ENCODE peak calls at places on chromosomes 12 and 14, in eight cellular contexts. S is IMR-90; V is tibial nerve; P is transverse colon; L is prostate gland; B is CD8-positive, alpha-beta memory T cell; I is AG04450; G is pancreas. C is an unnamed sample.

GRCh38 chr14:41743140-41743539 is 136.5 kb downstream of the LRFN5 start:
- DNase-seq in S (no peak), V (no peak), P (no peak), L (no peak), B (no peak), I (no peak), G (no peak), C (no peak)

GRCh38 chr12:64404470-64405446 is 566 bp downstream of the XPOT start:
- DNase-seq in S (peak), V (peak), P (peak), L (peak), B (peak), I (peak), G (peak), C (peak)

GRCh38 chr12:3032770-3033537 is 44.2 kb upstream of the TSPAN9 start:
- DNase-seq in S (no peak), V (no peak), P (no peak), L (no peak), B (no peak), I (no peak), G (peak), C (no peak)

GRCh38 chr12:48027183-48028002 is 23.1 kb upstream of the COL2A1 start:
- DNase-seq in S (no peak), V (no peak), P (no peak), L (no peak), B (no peak), I (no peak), G (no peak), C (no peak)

GRCh38 chr12:46933947-46934346 is 108.2 kb upstream of the SLC38A4 start:
- DNase-seq in S (peak), V (no peak), P (no peak), L (no peak), B (no peak), I (no peak), G (no peak), C (no peak)

GRCh38 chr14:82667006-82667405 is 1133.4 kb upstream of the SEL1L start:
- DNase-seq in S (no peak), V (peak), P (no peak), L (peak), B (no peak), I (no peak), G (no peak), C (no peak)

GRCh38 chr12:106147956-106148355 is 9.2 kb upstream of the NUAK1 start:
- DNase-seq in S (no peak), V (no peak), P (peak), L (peak), B (no peak), I (no peak), G (peak), C (no peak)

GRCh38 chr14:22039938-22040780 is 366.5 kb upstream of the OR4E1 start:
- DNase-seq in S (no peak), V (no peak), P (no peak), L (no peak), B (no peak), I (no peak), G (no peak), C (no peak)

GRCh38 chr12:21451529-21451928 is 14.1 kb downstream of the PYROXD1 start:
- DNase-seq in S (peak), V (no peak), P (no peak), L (no peak), B (no peak), I (no peak), G (no peak), C (no peak)

GRCh38 chr14:101369916-101370592 is 191.2 kb upstream of the DIO3 start:
- DNase-seq in S (no peak), V (no peak), P (no peak), L (no peak), B (no peak), I (no peak), G (no peak), C (no peak)

GRCh38 chr12:47868552-47869031 is 36.2 kb downstream of the VDR start:
- DNase-seq in S (no peak), V (no peak), P (peak), L (no peak), B (no peak), I (no peak), G (no peak), C (peak)

GRCh38 chr12:58470266-58471010 is 449.9 kb downstream of the LRIG3 start:
- DNase-seq in S (no peak), V (no peak), P (no peak), L (no peak), B (no peak), I (no peak), G (no peak), C (no peak)

GRCh38 chr14:58821421-58821820 is 183.7 kb downstream of the DACT1 start:
- DNase-seq in S (no peak), V (no peak), P (no peak), L (no peak), B (no peak), I (no peak), G (no peak), C (no peak)

GRCh38 chr12:90858261-90858660 is 96.7 kb downstream of the CCER1 start:
- DNase-seq in S (peak), V (no peak), P (peak), L (peak), B (no peak), I (no peak), G (peak), C (peak)

GRCh38 chr12:78146365-78146772 is 315.7 kb downstream of the NAV3 start:
- DNase-seq in S (peak), V (no peak), P (no peak), L (no peak), B (no peak), I (peak), G (no peak), C (no peak)

GRCh38 chr12:27014859-27015729 is 910 bp upstream of the TM7SF3 start:
- DNase-seq in S (no peak), V (no peak), P (no peak), L (no peak), B (no peak), I (no peak), G (no peak), C (peak)

GRCh38 chr14:102233081-102233480 is 71.9 kb downstream of the MOK start:
- DNase-seq in S (no peak), V (no peak), P (no peak), L (no peak), B (no peak), I (no peak), G (no peak), C (no peak)

GRCh38 chr12:123559468-123559867 is 24.9 kb upstream of the TMED2 start:
- DNase-seq in S (no peak), V (no peak), P (no peak), L (no peak), B (no peak), I (no peak), G (no peak), C (no peak)

GRCh38 chr14:35337557-35338255 is 45.5 kb downstream of the PSMA6 start:
- DNase-seq in S (no peak), V (no peak), P (no peak), L (no peak), B (no peak), I (no peak), G (no peak), C (no peak)

GRCh38 chr12:114790276-114790675 is 106.3 kb upstream of the TBX3 start:
- DNase-seq in S (no peak), V (no peak), P (no peak), L (no peak), B (no peak), I (no peak), G (no peak), C (no peak)

GRCh38 chr14:22564463-22564862 is 24.6 kb downstream of the DAD1 start:
- DNase-seq in S (no peak), V (no peak), P (no peak), L (no peak), B (no peak), I (no peak), G (no peak), C (no peak)

GRCh38 chr14:77026930-77027537 is 1.5 kb downstream of the IRF2BPL start:
- DNase-seq in S (peak), V (no peak), P (no peak), L (no peak), B (peak), I (no peak), G (peak), C (no peak)

GRCh38 chr12:117486840-117487659 is 125.6 kb upstream of the NOS1 start:
- DNase-seq in S (no peak), V (no peak), P (no peak), L (no peak), B (no peak), I (no peak), G (peak), C (no peak)

GRCh38 chr12:57896437-57897201 is 44.7 kb upstream of the ATP23 start:
- DNase-seq in S (peak), V (peak), P (peak), L (peak), B (no peak), I (peak), G (peak), C (peak)

GRCh38 chr14:51431741-51432140 is 191.7 kb downstream of the TMX1 start:
- DNase-seq in S (no peak), V (no peak), P (no peak), L (no peak), B (no peak), I (no peak), G (no peak), C (no peak)
- H3K4me3 ChIP-seq in S (no peak), V (no peak), P (no peak), L (no peak), B (no peak), I (no peak), G (no peak), C (no peak)

GRCh38 chr14:64724578-64724930 is 20.3 kb downstream of the PLEKHG3 start:
- DNase-seq in S (no peak), V (no peak), P (no peak), L (no peak), B (no peak), I (no peak), G (no peak), C (no peak)

GRCh38 chr14:64722842-64723447 is 18.7 kb downstream of the PLEKHG3 start:
- DNase-seq in S (no peak), V (no peak), P (no peak), L (no peak), B (no peak), I (no peak), G (no peak), C (no peak)

GRCh38 chr14:64721899-64722298 is 17.7 kb downstream of the PLEKHG3 start:
- DNase-seq in S (no peak), V (no peak), P (no peak), L (no peak), B (no peak), I (no peak), G (no peak), C (no peak)

GRCh38 chr14:64725360-64725815 is 21.2 kb downstream of the PLEKHG3 start:
- DNase-seq in S (no peak), V (no peak), P (no peak), L (no peak), B (no peak), I (no peak), G (no peak), C (no peak)

DNA sequence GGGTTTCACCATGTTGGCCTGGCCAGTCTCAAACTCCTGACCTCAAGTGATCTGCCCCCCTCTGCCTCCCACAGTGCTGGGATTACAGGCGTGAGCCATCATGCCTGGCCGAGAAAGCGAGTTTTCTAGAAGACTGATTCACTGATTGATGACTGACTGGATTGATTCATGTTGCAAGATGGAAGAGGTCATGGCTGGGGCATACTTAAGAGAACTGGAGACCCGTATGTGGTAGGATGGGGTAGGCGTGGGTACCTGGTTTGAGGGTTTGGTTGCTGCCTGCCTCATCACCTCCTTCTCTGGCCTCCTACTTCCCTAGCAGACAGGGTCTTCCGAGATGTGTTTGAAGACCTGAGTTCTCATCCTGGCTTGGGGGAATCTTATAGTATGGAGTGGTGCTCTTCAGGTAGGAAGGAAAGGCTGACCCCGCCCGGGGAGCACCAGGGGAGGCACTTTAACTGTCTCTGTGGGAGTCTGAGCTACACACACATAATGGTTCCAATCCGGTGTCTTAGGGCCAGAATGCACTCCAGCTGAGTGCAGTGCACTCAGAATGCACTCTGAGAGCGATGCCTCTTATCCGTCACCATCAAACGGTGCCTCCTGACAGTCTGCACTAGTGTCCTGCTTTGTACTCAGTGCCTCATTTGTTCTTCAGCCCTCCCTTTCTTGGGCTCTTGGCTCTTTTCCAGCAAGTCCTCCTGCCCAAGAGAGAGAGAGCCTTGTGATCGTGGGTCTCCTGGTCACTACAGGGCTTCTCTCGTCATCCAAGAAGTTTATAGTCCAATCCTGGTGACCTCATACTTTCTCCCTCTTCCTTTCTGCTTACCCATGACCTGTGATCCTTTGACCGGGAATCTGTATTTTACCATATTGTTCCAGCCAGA is 19.7 kb downstream of the PLEKHG3 start:
- DNase-seq in S (no peak), V (no peak), P (no peak), L (no peak), B (no peak), I (no peak), G (no peak), C (no peak)
- H3K27ac ChIP-seq in S (no peak), V (peak), P (peak), L (no peak), B (peak), I (no peak), G (peak), C (peak)

DNA sequence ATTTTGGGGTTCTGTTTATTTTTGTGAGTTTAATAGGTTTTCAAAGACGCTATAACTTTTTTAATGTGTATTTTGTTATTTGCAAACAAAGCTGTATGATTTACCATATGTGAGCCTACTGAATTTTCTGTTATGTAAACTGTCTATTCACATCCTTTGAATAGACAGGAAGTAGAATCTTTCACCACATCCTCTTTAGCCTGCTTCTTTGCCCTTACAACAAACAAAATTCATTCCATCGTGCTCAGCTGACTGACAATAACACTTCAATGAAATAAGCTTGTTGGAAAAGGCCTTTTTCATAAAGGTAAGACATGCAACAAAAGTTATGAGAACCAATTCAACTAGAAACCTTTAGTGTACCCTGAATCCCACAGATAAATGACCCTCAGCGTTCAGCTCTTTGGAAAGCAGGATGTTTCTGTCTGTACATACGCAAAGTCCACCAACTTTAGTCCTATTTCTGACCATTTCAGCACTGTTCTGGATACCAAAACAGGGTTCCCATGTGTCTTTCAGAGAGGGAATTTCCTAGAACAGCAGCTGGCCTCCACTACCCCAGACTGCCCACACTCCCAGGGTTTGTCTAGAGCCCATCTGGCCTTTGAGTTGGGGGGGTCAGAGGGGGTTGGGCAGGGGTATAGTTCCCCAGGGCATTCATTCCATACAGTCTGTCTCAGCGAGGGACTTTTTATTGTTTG is 71.3 kb downstream of the DUSP6 start:
- DNase-seq in S (peak), V (no peak), P (no peak), L (no peak), B (no peak), I (no peak), G (no peak), C (no peak)
- H3K4me3 ChIP-seq in S (no peak), V (no peak), P (no peak), L (no peak), B (peak), I (no peak), G (no peak), C (no peak)

DNA sequence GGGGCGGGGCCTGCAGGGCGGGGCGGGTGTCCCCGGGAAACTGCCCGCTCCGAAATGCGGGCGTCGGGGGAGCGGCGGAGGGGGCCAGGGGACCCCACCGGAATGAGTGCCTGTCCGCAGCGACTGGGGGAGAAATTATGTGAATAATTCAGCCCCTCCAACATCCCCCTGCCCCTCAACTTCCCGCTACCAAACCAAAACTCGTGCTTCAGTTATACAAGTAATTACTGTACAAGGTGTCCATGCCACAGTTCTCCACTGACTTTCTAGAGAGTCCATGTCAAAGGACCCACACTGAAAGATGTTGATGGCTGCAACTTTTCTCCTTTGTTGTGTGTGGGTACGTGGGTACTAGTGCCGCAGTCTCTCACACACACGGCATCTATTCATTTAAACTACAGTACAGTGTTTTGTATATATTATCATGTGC is 407 bp upstream of the CDK17 start:
- DNase-seq in S (peak), V (peak), P (no peak), L (no peak), B (no peak), I (no peak), G (no peak), C (no peak)
- H3K27ac ChIP-seq in S (peak), V (peak), P (peak), L (peak), B (peak), I (peak), G (peak), C (peak)

GRCh38 chr12:56021882-56022497 is 1.1 kb downstream of the IKZF4 start:
- DNase-seq in S (no peak), V (no peak), P (no peak), L (no peak), B (no peak), I (no peak), G (no peak), C (no peak)
- H3K4me3 ChIP-seq in S (peak), V (no peak), P (no peak), L (no peak), B (peak), I (peak), G (no peak), C (no peak)

GRCh38 chr14:89364316-89364715 is 52.7 kb downstream of the FOXN3 start:
- DNase-seq in S (no peak), V (no peak), P (no peak), L (no peak), B (no peak), I (no peak), G (no peak), C (peak)

GRCh38 chr14:89367449-89368120 is 49.4 kb downstream of the FOXN3 start:
- DNase-seq in S (no peak), V (no peak), P (no peak), L (no peak), B (no peak), I (no peak), G (no peak), C (peak)

GRCh38 chr14:89366580-89367448 is 50.2 kb downstream of the FOXN3 start:
- DNase-seq in S (no peak), V (peak), P (peak), L (no peak), B (no peak), I (no peak), G (no peak), C (peak)

GRCh38 chr14:89368490-89369477 is 48.2 kb downstream of the FOXN3 start:
- DNase-seq in S (no peak), V (no peak), P (no peak), L (no peak), B (no peak), I (no peak), G (no peak), C (no peak)

DNA sequence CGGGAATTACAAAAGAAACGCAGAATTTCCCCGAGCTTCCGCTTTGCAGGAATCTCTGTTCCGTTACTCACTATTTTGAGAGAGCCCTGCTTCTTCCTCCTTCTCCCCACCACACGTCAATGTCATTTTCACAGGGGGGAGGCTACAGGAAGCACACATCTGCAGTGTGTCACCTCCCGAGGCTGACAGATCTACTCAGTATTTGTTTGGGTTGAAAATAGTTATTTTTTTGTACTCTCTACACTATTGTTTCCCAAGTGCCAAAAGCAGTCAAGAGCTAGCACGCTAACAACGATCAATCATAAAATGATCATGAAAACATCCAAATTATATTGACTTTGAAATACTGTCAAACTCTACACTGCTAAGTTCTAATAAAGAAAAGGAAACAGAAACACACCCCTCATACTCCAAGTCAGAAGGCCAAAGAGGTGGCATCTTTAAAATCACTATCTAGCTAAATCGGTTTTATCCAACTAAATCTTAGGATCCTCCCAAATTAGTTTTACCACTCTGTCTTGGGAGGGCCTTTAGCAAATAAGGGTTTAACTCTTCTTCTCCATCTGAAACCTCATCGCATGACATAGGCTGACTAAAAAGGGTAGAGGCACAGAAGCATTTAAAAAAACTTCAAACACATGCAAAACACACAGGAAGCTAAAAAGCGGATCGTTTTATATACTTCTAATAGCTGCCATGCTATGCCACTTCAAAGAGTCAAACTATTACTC is 51.8 kb downstream of the FOXN3 start:
- DNase-seq in S (peak), V (no peak), P (peak), L (no peak), B (peak), I (no peak), G (no peak), C (peak)
- H3K27ac ChIP-seq in S (no peak), V (no peak), P (peak), L (no peak), B (peak), I (no peak), G (no peak), C (peak)